ENCODE peak calls at places on chromosomes 2 and 18, in four cellular contexts. P, D, S and V are unnamed samples.

GRCh38 chr18:48949051-48949605 is 1.6 kb downstream of the SMAD7 start:
- DNase-seq in S (no peak), D (no peak), P (no peak), V (no peak)

GRCh38 chr18:38747153-38747552 is 1181.6 kb upstream of the CELF4 start:
- DNase-seq in D (no peak), P (no peak), S (no peak), V (no peak)

GRCh38 chr2:63619328-63619727 is 30.6 kb downstream of the MDH1 start:
- DNase-seq in D (no peak), P (no peak), S (no peak), V (no peak)

GRCh38 chr2:132977812-132978529 is 308.0 kb upstream of the LYPD1 start:
- DNase-seq in D (no peak), P (no peak), S (peak; percentile 38), V (no peak)

GRCh38 chr2:47354013-47354816 is 48.7 kb upstream of the MSH2 start:
- DNase-seq in P (no peak), S (peak; percentile 56), D (no peak), V (no peak)

GRCh38 chr2:196284033-196284844 is 112.9 kb upstream of the STK17B start:
- DNase-seq in P (no peak), D (no peak), S (no peak), V (no peak)

GRCh38 chr2:206296128-206296527 is 21.7 kb downstream of the ZDBF2 start:
- DNase-seq in P (no peak), S (peak; percentile 81), D (no peak), V (no peak)

GRCh38 chr2:8241317-8241716 is 440.5 kb upstream of the ID2 start:
- DNase-seq in D (no peak), S (no peak), P (no peak), V (no peak)

GRCh38 chr2:206521612-206522011 is 78.3 kb downstream of the ADAM23 start:
- DNase-seq in S (no peak), D (no peak), P (no peak), V (no peak)

GRCh38 chr2:40286721-40287120 is 165.2 kb downstream of the SLC8A1 start:
- DNase-seq in P (no peak), D (no peak), S (no peak), V (no peak)
- TF ChIP-seq CTCF in P (no peak), D (no peak), S (no peak), V (no peak)

GRCh38 chr2:155256803-155257202 is 558.3 kb downstream of the KCNJ3 start:
- DNase-seq in S (no peak), D (no peak), P (no peak), V (no peak)
- TF ChIP-seq CTCF in S (no peak), D (peak; percentile 41), P (no peak), V (no peak)

GRCh38 chr2:70785137-70785911 is 5.1 kb downstream of the FIGLA start:
- DNase-seq in P (no peak), D (peak; percentile 20), S (peak; percentile 35), V (no peak)
- TF ChIP-seq CTCF in P (peak; percentile 24), D (peak; percentile 69), S (peak; percentile 58), V (peak; percentile 21)

GRCh38 chr2:28185881-28186280 is 206.8 kb upstream of the FOSL2 start:
- DNase-seq in P (no peak), D (no peak), S (peak; percentile 83), V (no peak)

GRCh38 chr2:28187186-28187585 is 205.5 kb upstream of the FOSL2 start:
- DNase-seq in P (no peak), S (no peak), D (no peak), V (no peak)

GRCh38 chr2:28182348-28182747 is 210.3 kb upstream of the FOSL2 start:
- DNase-seq in P (no peak), D (no peak), S (no peak), V (no peak)

GRCh38 chr2:28188436-28188835 is 204.2 kb upstream of the FOSL2 start:
- DNase-seq in D (no peak), S (no peak), P (no peak), V (no peak)

DNA sequence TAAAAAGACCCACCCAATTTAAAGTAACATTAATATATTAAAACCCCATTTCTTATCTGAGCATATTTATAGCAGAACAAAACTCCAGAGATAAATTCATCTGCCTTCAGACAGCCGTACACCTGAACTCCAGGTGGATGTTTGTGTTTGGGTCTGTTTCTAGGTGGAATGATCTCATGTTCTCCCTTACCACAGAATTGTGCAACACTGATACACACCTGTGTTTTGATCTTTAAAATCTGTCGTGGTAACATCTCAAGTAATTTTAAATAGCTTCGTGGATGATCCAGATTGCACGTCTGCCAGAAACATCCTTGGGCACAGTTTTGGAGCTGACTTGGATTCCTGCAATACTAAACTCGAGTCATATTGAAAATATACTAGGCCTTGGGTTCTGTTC is 207.5 kb upstream of the FOSL2 start:
- DNase-seq in D (no peak), P (no peak), S (peak; percentile 91), V (no peak)
- TF ChIP-seq CTCF in D (no peak), P (no peak), S (no peak), V (no peak)

DNA sequence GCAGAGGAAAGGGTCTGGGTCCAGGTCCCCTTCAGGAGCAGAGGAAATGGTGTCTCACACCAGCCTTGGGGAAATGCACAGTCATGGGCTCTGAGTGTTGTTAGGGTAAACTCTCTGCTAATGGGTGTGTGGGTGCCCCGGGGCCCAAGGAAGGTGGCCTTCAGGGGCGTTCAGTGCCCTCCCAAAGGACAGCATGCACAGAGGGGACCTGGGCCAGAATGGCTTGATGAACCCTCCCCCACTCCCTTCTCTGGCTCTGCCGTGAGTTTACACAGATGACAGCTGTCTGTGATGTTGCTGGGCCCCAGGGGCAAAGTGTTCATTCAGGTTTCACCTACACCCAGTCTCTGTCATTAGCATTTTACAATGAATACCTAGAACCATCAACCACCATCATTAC is 3.3 kb downstream of the NPPC start:
- DNase-seq in P (no peak), S (no peak), D (no peak), V (no peak)
- TF ChIP-seq CTCF in P (no peak), S (no peak), D (no peak), V (no peak)

DNA sequence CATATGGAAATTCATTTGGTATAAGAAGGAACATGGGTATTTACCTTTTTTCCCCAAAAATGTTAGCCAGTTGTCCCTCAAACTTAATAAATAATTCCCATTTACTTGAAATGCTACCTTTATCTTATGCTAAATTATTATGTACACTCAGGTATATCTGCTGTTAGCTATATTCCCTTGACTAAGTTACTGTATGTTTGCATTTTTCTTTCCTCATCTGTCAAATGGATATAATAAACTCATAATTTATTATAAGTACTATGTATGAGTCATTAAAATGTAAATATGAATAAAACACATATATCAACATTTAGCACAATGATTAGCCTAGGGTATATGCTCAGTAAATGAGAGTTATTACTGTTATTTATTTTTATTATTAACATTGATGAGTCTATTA is 117.4 kb downstream of the PMS1 start:
- DNase-seq in S (no peak), D (no peak), P (no peak), V (no peak)
- TF ChIP-seq CTCF in S (no peak), D (no peak), P (no peak), V (no peak)